ENCODE peak calls at places on chromosomes 7 and 10, in six cellular contexts. A is NCI-H1436; C is GM04504; G is activated T-cell treated with anti-CD3 and anti-CD28 coated beads for 1 hour; Q is effector memory CD4-positive, alpha-beta T cell; W is pons. R is an unnamed sample.

GRCh38 chr7:12244129-12244528 is 33.0 kb downstream of the TMEM106B start:
- DNase-seq in G (no peak), A (no peak), Q (no peak), W (peak; percentile 10), C (no peak), R (no peak)

GRCh38 chr7:135441791-135442190 is 68.1 kb downstream of the CNOT4 start:
- DNase-seq in A (no peak), Q (no peak), G (no peak), C (no peak), W (no peak), R (peak; percentile 65)

GRCh38 chr7:143286522-143286890 is 1.6 kb upstream of the CASP2 start:
- DNase-seq in G (no peak), Q (no peak), W (no peak), C (no peak), A (no peak), R (no peak)

GRCh38 chr10:20598590-20598989 is 298.5 kb downstream of the NEBL start:
- DNase-seq in C (peak; percentile 66), Q (no peak), A (no peak), W (peak; percentile 14), G (no peak), R (peak; percentile 96)

GRCh38 chr7:127874951-127875608 is 156.2 kb downstream of the LRRC4 start:
- DNase-seq in A (no peak), Q (no peak), G (no peak), W (no peak), C (no peak), R (peak; percentile 49)

GRCh38 chr7:50558380-50559051 is 6.7 kb downstream of the DDC start:
- DNase-seq in Q (no peak), W (no peak), A (peak; percentile 60), G (no peak), C (no peak), R (no peak)

GRCh38 chr7:100367676-100368613 is 5.3 kb upstream of the PILRA start:
- DNase-seq in W (peak; percentile 29), Q (no peak), G (no peak), A (no peak), C (no peak), R (no peak)

GRCh38 chr10:99975942-99976809 is 33.6 kb downstream of the DNMBP start:
- DNase-seq in W (no peak), C (no peak), G (no peak), Q (no peak), A (no peak), R (peak; percentile 53)

GRCh38 chr10:25982107-25982506 is 48.1 kb downstream of the MYO3A start:
- DNase-seq in W (no peak), A (no peak), C (no peak), Q (no peak), G (no peak), R (no peak)

GRCh38 chr7:2431260-2431867 is 28.0 kb downstream of the CHST12 start:
- DNase-seq in A (no peak), W (no peak), C (no peak), G (peak; percentile 22), Q (peak; percentile 16), R (no peak)

GRCh38 chr10:47076949-47077348 is 165.7 kb downstream of the PTPN20 start:
- DNase-seq in G (no peak), A (no peak), Q (no peak), C (no peak), W (no peak), R (peak; percentile 25)